ENCODE peak calls at places on chromosome 19, in ten cellular contexts. R is tibial nerve; Y is pancreas; N is stimulated activated CD4-positive, alpha-beta T cell treated with anti-CD3 and anti-CD28 coated beads, TNF-alpha, amount 100 ng/mL, for 24 hours; G is AG08396; M is T-helper 9 cell; L is endothelial cell; Z is immature natural killer cell; X is left kidney; S is PC-3. D is an unnamed sample.

GRCh38 chr19:19133985-19134384 is 4.3 kb downstream of the TMEM161A start:
- DNase-seq in Z (no peak), Y (no peak), R (no peak), S (no peak), N (no peak), L (no peak), M (no peak), G (no peak), X (no peak), D (no peak)

GRCh38 chr19:54577334-54577733 is 3.7 kb downstream of the LILRA2 start:
- DNase-seq in S (no peak), Y (no peak), X (no peak), Z (no peak), G (no peak), R (no peak), N (no peak), L (no peak), M (no peak), D (no peak)

GRCh38 chr19:6524326-6524725 is 6.5 kb upstream of the TNFSF9 start:
- DNase-seq in M (no peak), G (no peak), L (no peak), Y (no peak), R (no peak), Z (no peak), S (no peak), N (no peak), X (no peak), D (no peak)

GRCh38 chr19:47389150-47389556 is 30.2 kb downstream of the MEIS3 start:
- DNase-seq in R (no peak), M (no peak), N (no peak), X (no peak), G (no peak), S (no peak), L (no peak), Y (no peak), Z (no peak), D (no peak)

GRCh38 chr19:18046066-18046718 is 38.2 kb downstream of the ARRDC2 start:
- DNase-seq in Y (no peak), Z (no peak), L (no peak), M (no peak), S (peak; percentile 92), G (peak; percentile 66), X (no peak), R (no peak), N (no peak), D (no peak)

GRCh38 chr19:16569609-16570320 is 2.5 kb downstream of the SLC35E1 start:
- DNase-seq in Y (peak; percentile 78), R (no peak), G (no peak), Z (no peak), X (no peak), M (no peak), S (peak; percentile 50), N (no peak), L (no peak), D (no peak)

GRCh38 chr19:50794074-50794777 is 4.0 kb downstream of the ACP4 start:
- DNase-seq in Y (no peak), X (peak; percentile 53), S (peak; percentile 62), N (no peak), Z (no peak), G (no peak), R (no peak), M (no peak), L (no peak), D (peak; percentile 61)

GRCh38 chr19:53812335-53812734 is 11.8 kb downstream of the NLRP12 start:
- DNase-seq in G (no peak), Y (no peak), Z (no peak), L (no peak), S (peak; percentile 24), R (no peak), X (no peak), N (no peak), M (no peak), D (no peak)

D was measured in mucosa of descending colon.